ENCODE peak calls at places on chromosome 14, in four cellular contexts. One of them, this sample, is unnamed.

GRCh38 chr14:95889236-95889979 is 12.8 kb downstream of the TUNAR start:
- DNase-seq in mesendoderm: no peak
- DNase-seq in upper lobe of left lung: no peak
- DNase-seq in fibroblast of pulmonary artery: no peak
- DNase-seq in this sample: no peak

GRCh38 chr14:105165134-105165704 is 3.4 kb downstream of the JAG2 start:
- DNase-seq in mesendoderm: no peak
- DNase-seq in upper lobe of left lung: peak
- DNase-seq in fibroblast of pulmonary artery: no peak
- DNase-seq in this sample: no peak

GRCh38 chr14:70422538-70422937 is 5.6 kb upstream of the SYNJ2BP start:
- DNase-seq in mesendoderm: no peak
- DNase-seq in upper lobe of left lung: no peak
- DNase-seq in fibroblast of pulmonary artery: no peak
- DNase-seq in this sample: no peak

GRCh38 chr14:92560106-92560865 is 46.7 kb downstream of the RIN3 start:
- DNase-seq in mesendoderm: no peak
- DNase-seq in upper lobe of left lung: no peak
- DNase-seq in fibroblast of pulmonary artery: no peak
- DNase-seq in this sample: no peak

GRCh38 chr14:90256354-90257131 is at the start of gene PSMC1:
- DNase-seq in mesendoderm: peak
- DNase-seq in upper lobe of left lung: peak
- DNase-seq in fibroblast of pulmonary artery: peak
- DNase-seq in this sample: peak

GRCh38 chr14:91418387-91419043 is 895 bp upstream of the CCDC88C start:
- DNase-seq in mesendoderm: peak
- DNase-seq in upper lobe of left lung: peak
- DNase-seq in fibroblast of pulmonary artery: peak
- DNase-seq in this sample: peak

GRCh38 chr14:92937229-92937937 is 14.4 kb downstream of the CHGA start:
- DNase-seq in mesendoderm: no peak
- DNase-seq in upper lobe of left lung: peak
- DNase-seq in fibroblast of pulmonary artery: no peak
- DNase-seq in this sample: no peak

GRCh38 chr14:61406198-61406597 is 84.8 kb downstream of the PRKCH start:
- DNase-seq in mesendoderm: peak
- DNase-seq in upper lobe of left lung: no peak
- DNase-seq in fibroblast of pulmonary artery: no peak
- DNase-seq in this sample: no peak

GRCh38 chr14:68784298-68784910 is 8.5 kb downstream of the ZFP36L1 start:
- DNase-seq in mesendoderm: no peak
- DNase-seq in upper lobe of left lung: no peak
- DNase-seq in fibroblast of pulmonary artery: peak
- DNase-seq in this sample: no peak

GRCh38 chr14:68444449-68445168 is 348.3 kb downstream of the ZFP36L1 start:
- DNase-seq in mesendoderm: no peak
- DNase-seq in upper lobe of left lung: no peak
- DNase-seq in fibroblast of pulmonary artery: peak
- DNase-seq in this sample: peak

GRCh38 chr14:76964695-76965094 is 63.8 kb downstream of the IRF2BPL start:
- DNase-seq in mesendoderm: no peak
- DNase-seq in upper lobe of left lung: no peak
- DNase-seq in fibroblast of pulmonary artery: no peak
- DNase-seq in this sample: no peak

GRCh38 chr14:42141328-42141727 is 534.7 kb downstream of the LRFN5 start:
- DNase-seq in mesendoderm: no peak
- DNase-seq in upper lobe of left lung: no peak
- DNase-seq in fibroblast of pulmonary artery: no peak
- DNase-seq in this sample: no peak

GRCh38 chr14:29913550-29913949 is 14.1 kb downstream of the PRKD1 start:
- DNase-seq in mesendoderm: no peak
- DNase-seq in upper lobe of left lung: no peak
- DNase-seq in fibroblast of pulmonary artery: no peak
- DNase-seq in this sample: peak

GRCh38 chr14:20857630-20858261 is 33.4 kb upstream of the RNASE3 start:
- DNase-seq in mesendoderm: peak
- DNase-seq in upper lobe of left lung: no peak
- DNase-seq in fibroblast of pulmonary artery: peak
- DNase-seq in this sample: peak

GRCh38 chr14:91554535-91555332 is 44.6 kb upstream of the PPP4R3A start:
- DNase-seq in mesendoderm: peak
- DNase-seq in upper lobe of left lung: no peak
- DNase-seq in fibroblast of pulmonary artery: no peak
- DNase-seq in this sample: no peak

GRCh38 chr14:32374155-32374554 is 45.1 kb downstream of the AKAP6 start:
- DNase-seq in mesendoderm: no peak
- DNase-seq in upper lobe of left lung: no peak
- DNase-seq in fibroblast of pulmonary artery: peak
- DNase-seq in this sample: peak

GRCh38 chr14:101177301-101178055 is 274.0 kb upstream of the RTL1 start:
- DNase-seq in mesendoderm: no peak
- DNase-seq in upper lobe of left lung: no peak
- DNase-seq in fibroblast of pulmonary artery: no peak
- DNase-seq in this sample: no peak

GRCh38 chr14:101559624-101560533 is 1.4 kb upstream of the DIO3 start:
- DNase-seq in mesendoderm: peak
- DNase-seq in upper lobe of left lung: peak
- DNase-seq in fibroblast of pulmonary artery: peak
- DNase-seq in this sample: peak

GRCh38 chr14:54447231-54447692 is 6.1 kb upstream of the CNIH1 start:
- DNase-seq in mesendoderm: no peak
- DNase-seq in upper lobe of left lung: no peak
- DNase-seq in fibroblast of pulmonary artery: peak
- DNase-seq in this sample: peak

GRCh38 chr14:106844608-106845285 is 1318.4 kb downstream of the TMEM121 start:
- DNase-seq in mesendoderm: no peak
- DNase-seq in upper lobe of left lung: peak
- DNase-seq in fibroblast of pulmonary artery: no peak
- DNase-seq in this sample: peak

GRCh38 chr14:56423591-56423991 is 156.0 kb upstream of the TMEM260 start:
- DNase-seq in mesendoderm: no peak
- DNase-seq in upper lobe of left lung: no peak
- DNase-seq in fibroblast of pulmonary artery: peak
- DNase-seq in this sample: peak

GRCh38 chr14:58638231-58639205 is 756 bp downstream of the DACT1 start:
- DNase-seq in mesendoderm: peak
- DNase-seq in upper lobe of left lung: peak
- DNase-seq in fibroblast of pulmonary artery: peak
- DNase-seq in this sample: peak

GRCh38 chr14:67167420-67168109 is 21.7 kb upstream of the GARIN2 start:
- DNase-seq in mesendoderm: peak
- DNase-seq in upper lobe of left lung: no peak
- DNase-seq in fibroblast of pulmonary artery: peak
- DNase-seq in this sample: no peak

GRCh38 chr14:49898485-49898884 is 5.6 kb downstream of the ARF6 start:
- DNase-seq in mesendoderm: no peak
- DNase-seq in upper lobe of left lung: no peak
- DNase-seq in fibroblast of pulmonary artery: no peak
- DNase-seq in this sample: no peak
- H3K4me3 ChIP-seq in mesendoderm: no peak
- H3K4me3 ChIP-seq in upper lobe of left lung: no peak
- H3K4me3 ChIP-seq in fibroblast of pulmonary artery: no peak
- H3K4me3 ChIP-seq in this sample: no peak

GRCh38 chr14:22097606-22098292 is 424.1 kb upstream of the OR4E1 start:
- DNase-seq in mesendoderm: no peak
- DNase-seq in upper lobe of left lung: no peak
- DNase-seq in fibroblast of pulmonary artery: no peak
- DNase-seq in this sample: no peak
- H3K4me3 ChIP-seq in mesendoderm: no peak
- H3K4me3 ChIP-seq in upper lobe of left lung: no peak
- H3K4me3 ChIP-seq in fibroblast of pulmonary artery: no peak
- H3K4me3 ChIP-seq in this sample: no peak

GRCh38 chr14:50812180-50812579 is 18.8 kb downstream of the NIN start:
- DNase-seq in mesendoderm: no peak
- DNase-seq in upper lobe of left lung: no peak
- DNase-seq in fibroblast of pulmonary artery: no peak
- DNase-seq in this sample: no peak
- H3K4me3 ChIP-seq in mesendoderm: no peak
- H3K4me3 ChIP-seq in upper lobe of left lung: no peak
- H3K4me3 ChIP-seq in fibroblast of pulmonary artery: no peak
- H3K4me3 ChIP-seq in this sample: no peak

GRCh38 chr14:94659953-94660946 is 48.1 kb downstream of the SERPINA3 start:
- DNase-seq in mesendoderm: no peak
- DNase-seq in upper lobe of left lung: no peak
- DNase-seq in fibroblast of pulmonary artery: no peak
- DNase-seq in this sample: no peak
- H3K4me3 ChIP-seq in mesendoderm: no peak
- H3K4me3 ChIP-seq in upper lobe of left lung: no peak
- H3K4me3 ChIP-seq in fibroblast of pulmonary artery: no peak
- H3K4me3 ChIP-seq in this sample: no peak

GRCh38 chr14:49769581-49770211 is 1.7 kb downstream of the KLHDC2 start:
- DNase-seq in mesendoderm: no peak
- DNase-seq in upper lobe of left lung: peak
- DNase-seq in fibroblast of pulmonary artery: no peak
- DNase-seq in this sample: peak
- H3K4me3 ChIP-seq in mesendoderm: no peak
- H3K4me3 ChIP-seq in upper lobe of left lung: peak
- H3K4me3 ChIP-seq in fibroblast of pulmonary artery: peak
- H3K4me3 ChIP-seq in this sample: peak

GRCh38 chr14:103519837-103520212 is 2.8 kb downstream of the CKB start:
- DNase-seq in mesendoderm: no peak
- DNase-seq in upper lobe of left lung: peak
- DNase-seq in fibroblast of pulmonary artery: no peak
- DNase-seq in this sample: no peak

GRCh38 chr14:103519043-103519836 is 3.4 kb downstream of the CKB start:
- DNase-seq in mesendoderm: peak
- DNase-seq in upper lobe of left lung: no peak
- DNase-seq in fibroblast of pulmonary artery: peak
- DNase-seq in this sample: no peak

GRCh38 chr14:103520657-103521437 is 1.8 kb downstream of the CKB start:
- DNase-seq in mesendoderm: peak
- DNase-seq in upper lobe of left lung: peak
- DNase-seq in fibroblast of pulmonary artery: peak
- DNase-seq in this sample: peak

GRCh38 chr14:103521438-103521961 is 1.1 kb downstream of the CKB start:
- DNase-seq in mesendoderm: no peak
- DNase-seq in upper lobe of left lung: no peak
- DNase-seq in fibroblast of pulmonary artery: no peak
- DNase-seq in this sample: no peak

DNA sequence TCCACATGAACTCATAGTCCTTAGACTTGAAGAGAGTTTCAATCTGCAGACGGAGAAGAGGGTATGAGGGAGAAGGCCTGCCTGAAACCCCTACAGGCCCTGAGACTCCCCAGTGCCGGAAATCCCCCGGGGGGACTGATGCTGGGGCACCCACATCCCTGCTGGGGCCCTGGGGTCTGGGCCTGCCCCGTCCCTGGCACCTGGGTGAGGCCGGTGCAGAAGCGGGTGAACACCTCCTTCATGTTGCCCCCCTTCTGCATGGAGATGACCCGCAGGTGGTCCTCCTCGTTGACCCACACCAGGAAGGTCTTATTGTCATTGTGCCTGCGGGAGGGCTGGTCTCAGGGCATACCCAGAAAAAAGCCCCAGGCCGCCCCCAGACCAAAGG is 2.4 kb downstream of the CKB start:
- DNase-seq in mesendoderm: no peak
- DNase-seq in upper lobe of left lung: no peak
- DNase-seq in fibroblast of pulmonary artery: no peak
- DNase-seq in this sample: no peak
- H3K4me3 ChIP-seq in mesendoderm: no peak
- H3K4me3 ChIP-seq in upper lobe of left lung: peak
- H3K4me3 ChIP-seq in fibroblast of pulmonary artery: no peak
- H3K4me3 ChIP-seq in this sample: no peak

GRCh38 chr14:97221572-97221971 is 424.4 kb downstream of the VRK1 start:
- DNase-seq in mesendoderm: no peak
- DNase-seq in upper lobe of left lung: no peak
- DNase-seq in fibroblast of pulmonary artery: no peak
- DNase-seq in this sample: no peak

GRCh38 chr14:97218336-97218712 is 421.1 kb downstream of the VRK1 start:
- DNase-seq in mesendoderm: peak
- DNase-seq in upper lobe of left lung: no peak
- DNase-seq in fibroblast of pulmonary artery: no peak
- DNase-seq in this sample: no peak

GRCh38 chr14:97217094-97217885 is 420.1 kb downstream of the VRK1 start:
- DNase-seq in mesendoderm: peak
- DNase-seq in upper lobe of left lung: no peak
- DNase-seq in fibroblast of pulmonary artery: no peak
- DNase-seq in this sample: no peak

GRCh38 chr14:97218713-97219355 is 421.7 kb downstream of the VRK1 start:
- DNase-seq in mesendoderm: peak
- DNase-seq in upper lobe of left lung: peak
- DNase-seq in fibroblast of pulmonary artery: no peak
- DNase-seq in this sample: no peak

DNA sequence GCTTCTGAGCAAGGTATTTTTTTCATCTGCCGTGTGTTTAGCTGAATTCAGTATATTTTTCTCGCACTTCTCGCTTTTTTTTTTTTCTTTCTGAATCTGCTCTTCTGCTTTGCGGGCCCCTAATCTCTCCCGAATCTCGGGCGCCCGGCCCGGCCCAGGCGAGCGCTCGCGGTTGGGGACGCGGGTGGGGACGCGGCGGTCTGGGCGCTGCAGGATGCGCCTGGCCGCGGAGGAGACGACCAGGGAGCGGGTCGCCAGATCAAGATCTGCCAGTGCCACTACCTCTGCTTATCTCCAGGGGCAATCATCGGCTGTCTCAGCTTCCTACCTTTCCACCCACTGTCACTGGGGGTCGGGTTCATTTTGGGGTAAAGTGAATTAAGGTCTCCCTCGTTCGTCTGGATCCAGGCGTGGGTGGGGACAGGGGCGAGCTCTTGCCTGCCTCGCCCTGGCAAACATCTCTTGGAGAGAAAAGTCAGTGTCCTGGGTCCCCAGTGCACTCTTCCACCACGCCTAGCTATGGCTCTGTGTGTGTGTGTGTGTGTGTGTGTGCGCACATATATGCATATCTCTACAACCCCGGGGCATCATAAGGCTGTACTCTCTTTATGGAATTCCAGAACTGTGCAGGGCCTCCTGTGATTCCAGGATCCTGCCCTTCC is 422.3 kb downstream of the VRK1 start:
- DNase-seq in mesendoderm: peak
- DNase-seq in upper lobe of left lung: peak
- DNase-seq in fibroblast of pulmonary artery: no peak
- DNase-seq in this sample: no peak
- H3K4me3 ChIP-seq in mesendoderm: no peak
- H3K4me3 ChIP-seq in upper lobe of left lung: peak
- H3K4me3 ChIP-seq in fibroblast of pulmonary artery: no peak
- H3K4me3 ChIP-seq in this sample: no peak

DNA sequence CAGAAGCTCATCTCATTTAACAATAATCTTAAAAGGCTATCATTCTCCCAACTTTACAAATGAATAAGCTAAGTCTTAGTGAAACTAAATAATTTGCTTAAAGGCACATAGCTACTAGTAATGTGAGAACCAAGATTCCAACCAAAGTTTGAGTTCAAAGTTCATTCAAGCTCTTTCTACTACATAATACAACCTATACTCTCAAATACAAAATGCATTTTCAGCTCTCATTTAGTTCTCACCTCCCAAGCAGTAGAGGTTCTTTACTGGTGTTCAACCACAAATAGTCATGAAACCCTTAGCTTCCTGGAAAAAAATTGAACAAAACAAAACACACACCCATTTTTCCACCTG is 43.5 kb downstream of the DDHD1 start:
- DNase-seq in mesendoderm: no peak
- DNase-seq in upper lobe of left lung: no peak
- DNase-seq in fibroblast of pulmonary artery: no peak
- DNase-seq in this sample: no peak
- H3K4me3 ChIP-seq in mesendoderm: no peak
- H3K4me3 ChIP-seq in upper lobe of left lung: no peak
- H3K4me3 ChIP-seq in fibroblast of pulmonary artery: no peak
- H3K4me3 ChIP-seq in this sample: no peak

GRCh38 chr14:80211143-80212024 is at the start of gene DIO2:
- DNase-seq in mesendoderm: peak
- DNase-seq in upper lobe of left lung: peak
- DNase-seq in fibroblast of pulmonary artery: peak
- DNase-seq in this sample: peak
- H3K4me3 ChIP-seq in mesendoderm: no peak
- H3K4me3 ChIP-seq in upper lobe of left lung: no peak
- H3K4me3 ChIP-seq in fibroblast of pulmonary artery: peak
- H3K4me3 ChIP-seq in this sample: peak

This sample was measured in fibroblast of villous mesenchyme.